ENCODE peak calls at places on chromosomes 7 and 10, in nine cellular contexts. One of them, this sample, is unnamed.

GRCh38 chr10:71694567-71694968 is 25.0 kb downstream of the C10orf105 start:
- DNase-seq in AML-193: peak
- DNase-seq in epithelial cell of prostate: no peak
- DNase-seq in AG09319: no peak
- DNase-seq in ovary: no peak
- DNase-seq in AG20443: no peak
- DNase-seq in activated T-helper 1 cell treated with anti-CD3 and anti-CD28 coated beads, Interleukin-2, amount 50 U/mL, for 16 hours: no peak
- DNase-seq in activated CD8-positive, alpha-beta T cell treated with anti-CD3 and anti-CD28 coated beads, Interleukin-2, amount 10 ng/mL, durations not matched to agents 7 days and 5 days: peak
- DNase-seq in NCI-H1436 treated with DMSO at 0.1 percent for 48 hours: no peak
- DNase-seq in this sample: peak

GRCh38 chr7:36279251-36279925 is 110.3 kb upstream of the ANLN start:
- DNase-seq in AG09319: no peak
- DNase-seq in AG20443: no peak
- DNase-seq in activated CD8-positive, alpha-beta T cell treated with anti-CD3 and anti-CD28 coated beads, Interleukin-2, amount 10 ng/mL, durations not matched to agents 7 days and 5 days: no peak
- DNase-seq in activated T-helper 1 cell treated with anti-CD3 and anti-CD28 coated beads, Interleukin-2, amount 50 U/mL, for 16 hours: no peak
- DNase-seq in AML-193: no peak
- DNase-seq in epithelial cell of prostate: no peak
- DNase-seq in ovary: no peak
- DNase-seq in NCI-H1436 treated with DMSO at 0.1 percent for 48 hours: no peak
- DNase-seq in this sample: no peak

GRCh38 chr7:29977926-29978652 is 11.5 kb downstream of the SCRN1 start:
- DNase-seq in activated T-helper 1 cell treated with anti-CD3 and anti-CD28 coated beads, Interleukin-2, amount 50 U/mL, for 16 hours: no peak
- DNase-seq in AML-193: no peak
- DNase-seq in activated CD8-positive, alpha-beta T cell treated with anti-CD3 and anti-CD28 coated beads, Interleukin-2, amount 10 ng/mL, durations not matched to agents 7 days and 5 days: no peak
- DNase-seq in NCI-H1436 treated with DMSO at 0.1 percent for 48 hours: no peak
- DNase-seq in epithelial cell of prostate: no peak
- DNase-seq in AG20443: no peak
- DNase-seq in ovary: no peak
- DNase-seq in AG09319: no peak
- DNase-seq in this sample: no peak

GRCh38 chr7:13829231-13829630 is 160.2 kb downstream of the ETV1 start:
- DNase-seq in AG20443: no peak
- DNase-seq in epithelial cell of prostate: no peak
- DNase-seq in AG09319: no peak
- DNase-seq in NCI-H1436 treated with DMSO at 0.1 percent for 48 hours: no peak
- DNase-seq in AML-193: no peak
- DNase-seq in activated T-helper 1 cell treated with anti-CD3 and anti-CD28 coated beads, Interleukin-2, amount 50 U/mL, for 16 hours: no peak
- DNase-seq in activated CD8-positive, alpha-beta T cell treated with anti-CD3 and anti-CD28 coated beads, Interleukin-2, amount 10 ng/mL, durations not matched to agents 7 days and 5 days: no peak
- DNase-seq in ovary: no peak
- DNase-seq in this sample: no peak

GRCh38 chr10:44948713-44949112 is 10.9 kb upstream of the RASSF4 start:
- DNase-seq in AG20443: no peak
- DNase-seq in NCI-H1436 treated with DMSO at 0.1 percent for 48 hours: no peak
- DNase-seq in AML-193: peak
- DNase-seq in ovary: no peak
- DNase-seq in epithelial cell of prostate: no peak
- DNase-seq in AG09319: no peak
- DNase-seq in activated CD8-positive, alpha-beta T cell treated with anti-CD3 and anti-CD28 coated beads, Interleukin-2, amount 10 ng/mL, durations not matched to agents 7 days and 5 days: no peak
- DNase-seq in activated T-helper 1 cell treated with anti-CD3 and anti-CD28 coated beads, Interleukin-2, amount 50 U/mL, for 16 hours: no peak
- DNase-seq in this sample: peak

GRCh38 chr10:71747808-71748523 is 25.4 kb downstream of the VSIR start:
- DNase-seq in AG20443: no peak
- DNase-seq in ovary: no peak
- DNase-seq in activated T-helper 1 cell treated with anti-CD3 and anti-CD28 coated beads, Interleukin-2, amount 50 U/mL, for 16 hours: no peak
- DNase-seq in activated CD8-positive, alpha-beta T cell treated with anti-CD3 and anti-CD28 coated beads, Interleukin-2, amount 10 ng/mL, durations not matched to agents 7 days and 5 days: no peak
- DNase-seq in epithelial cell of prostate: no peak
- DNase-seq in AG09319: no peak
- DNase-seq in NCI-H1436 treated with DMSO at 0.1 percent for 48 hours: no peak
- DNase-seq in AML-193: peak
- DNase-seq in this sample: peak

GRCh38 chr10:132107211-132107946 is 41.6 kb downstream of the JAKMIP3 start:
- DNase-seq in ovary: no peak
- DNase-seq in activated T-helper 1 cell treated with anti-CD3 and anti-CD28 coated beads, Interleukin-2, amount 50 U/mL, for 16 hours: no peak
- DNase-seq in NCI-H1436 treated with DMSO at 0.1 percent for 48 hours: no peak
- DNase-seq in epithelial cell of prostate: no peak
- DNase-seq in activated CD8-positive, alpha-beta T cell treated with anti-CD3 and anti-CD28 coated beads, Interleukin-2, amount 10 ng/mL, durations not matched to agents 7 days and 5 days: no peak
- DNase-seq in AG09319: no peak
- DNase-seq in AML-193: no peak
- DNase-seq in AG20443: no peak
- DNase-seq in this sample: no peak

GRCh38 chr7:79055722-79056415 is 397.6 kb downstream of the MAGI2 start:
- DNase-seq in ovary: peak
- DNase-seq in AG20443: no peak
- DNase-seq in AML-193: no peak
- DNase-seq in activated CD8-positive, alpha-beta T cell treated with anti-CD3 and anti-CD28 coated beads, Interleukin-2, amount 10 ng/mL, durations not matched to agents 7 days and 5 days: no peak
- DNase-seq in NCI-H1436 treated with DMSO at 0.1 percent for 48 hours: no peak
- DNase-seq in epithelial cell of prostate: peak
- DNase-seq in activated T-helper 1 cell treated with anti-CD3 and anti-CD28 coated beads, Interleukin-2, amount 50 U/mL, for 16 hours: no peak
- DNase-seq in AG09319: no peak
- DNase-seq in this sample: no peak

GRCh38 chr10:112949875-112950507 is at the start of gene TCF7L2:
- DNase-seq in NCI-H1436 treated with DMSO at 0.1 percent for 48 hours: peak
- DNase-seq in activated T-helper 1 cell treated with anti-CD3 and anti-CD28 coated beads, Interleukin-2, amount 50 U/mL, for 16 hours: no peak
- DNase-seq in AG09319: peak
- DNase-seq in AG20443: peak
- DNase-seq in AML-193: peak
- DNase-seq in ovary: peak
- DNase-seq in epithelial cell of prostate: peak
- DNase-seq in activated CD8-positive, alpha-beta T cell treated with anti-CD3 and anti-CD28 coated beads, Interleukin-2, amount 10 ng/mL, durations not matched to agents 7 days and 5 days: peak
- DNase-seq in this sample: no peak